ENCODE peak calls at places on chromosomes 11 and 22, in five cellular contexts. One of them, this sample, is unnamed.

GRCh38 chr11:27535103-27535502 is 28.5 kb upstream of the LIN7C start:
- DNase-seq in stimulated activated CD4-positive, alpha-beta T cell treated with anti-CD3 and anti-CD28 coated beads, TNF-alpha, amount 100 ng/mL, for 4 hours: no peak
- DNase-seq in tibial nerve: no peak
- DNase-seq in ACHN: no peak
- DNase-seq in GM03348: no peak
- DNase-seq in this sample: no peak

GRCh38 chr11:68841718-68842426 is at the start of gene CPT1A:
- DNase-seq in ACHN: peak
- DNase-seq in GM03348: peak
- DNase-seq in stimulated activated CD4-positive, alpha-beta T cell treated with anti-CD3 and anti-CD28 coated beads, TNF-alpha, amount 100 ng/mL, for 4 hours: no peak
- DNase-seq in tibial nerve: peak
- DNase-seq in this sample: peak

GRCh38 chr11:65430406-65431217 is 8.0 kb downstream of the NEAT1 start:
- DNase-seq in GM03348: no peak
- DNase-seq in stimulated activated CD4-positive, alpha-beta T cell treated with anti-CD3 and anti-CD28 coated beads, TNF-alpha, amount 100 ng/mL, for 4 hours: no peak
- DNase-seq in ACHN: peak
- DNase-seq in tibial nerve: no peak
- DNase-seq in this sample: no peak

GRCh38 chr11:75315439-75315805 is 36.0 kb downstream of the ARRB1 start:
- DNase-seq in ACHN: no peak
- DNase-seq in tibial nerve: no peak
- DNase-seq in stimulated activated CD4-positive, alpha-beta T cell treated with anti-CD3 and anti-CD28 coated beads, TNF-alpha, amount 100 ng/mL, for 4 hours: no peak
- DNase-seq in GM03348: no peak
- DNase-seq in this sample: no peak

GRCh38 chr11:74543991-74544390 is 48.4 kb upstream of the POLD3 start:
- DNase-seq in GM03348: no peak
- DNase-seq in ACHN: no peak
- DNase-seq in stimulated activated CD4-positive, alpha-beta T cell treated with anti-CD3 and anti-CD28 coated beads, TNF-alpha, amount 100 ng/mL, for 4 hours: no peak
- DNase-seq in tibial nerve: no peak
- DNase-seq in this sample: no peak

GRCh38 chr22:37684803-37685615 is 1.1 kb upstream of the NOL12 start:
- DNase-seq in stimulated activated CD4-positive, alpha-beta T cell treated with anti-CD3 and anti-CD28 coated beads, TNF-alpha, amount 100 ng/mL, for 4 hours: no peak
- DNase-seq in GM03348: no peak
- DNase-seq in ACHN: no peak
- DNase-seq in tibial nerve: no peak
- DNase-seq in this sample: no peak

GRCh38 chr11:19511413-19512183 is 201.0 kb upstream of the NAV2 start:
- DNase-seq in ACHN: no peak
- DNase-seq in stimulated activated CD4-positive, alpha-beta T cell treated with anti-CD3 and anti-CD28 coated beads, TNF-alpha, amount 100 ng/mL, for 4 hours: no peak
- DNase-seq in tibial nerve: peak
- DNase-seq in GM03348: no peak
- DNase-seq in this sample: no peak

GRCh38 chr11:89293966-89294679 is 116.4 kb downstream of the TYR start:
- DNase-seq in GM03348: peak
- DNase-seq in tibial nerve: no peak
- DNase-seq in ACHN: no peak
- DNase-seq in stimulated activated CD4-positive, alpha-beta T cell treated with anti-CD3 and anti-CD28 coated beads, TNF-alpha, amount 100 ng/mL, for 4 hours: no peak
- DNase-seq in this sample: no peak

GRCh38 chr22:42070517-42071422 is at the start of gene NAGA:
- DNase-seq in stimulated activated CD4-positive, alpha-beta T cell treated with anti-CD3 and anti-CD28 coated beads, TNF-alpha, amount 100 ng/mL, for 4 hours: peak
- DNase-seq in ACHN: peak
- DNase-seq in tibial nerve: peak
- DNase-seq in GM03348: peak
- DNase-seq in this sample: peak

GRCh38 chr22:38505595-38506117 is 455 bp downstream of the DDX17 start:
- DNase-seq in GM03348: peak
- DNase-seq in stimulated activated CD4-positive, alpha-beta T cell treated with anti-CD3 and anti-CD28 coated beads, TNF-alpha, amount 100 ng/mL, for 4 hours: peak
- DNase-seq in tibial nerve: peak
- DNase-seq in ACHN: peak
- DNase-seq in this sample: peak

GRCh38 chr11:62579252-62579651 is 5.6 kb upstream of the EEF1G start:
- DNase-seq in stimulated activated CD4-positive, alpha-beta T cell treated with anti-CD3 and anti-CD28 coated beads, TNF-alpha, amount 100 ng/mL, for 4 hours: no peak
- DNase-seq in ACHN: no peak
- DNase-seq in tibial nerve: no peak
- DNase-seq in GM03348: no peak
- DNase-seq in this sample: no peak

GRCh38 chr22:43088979-43089717 is at the start of gene TTLL1:
- DNase-seq in GM03348: peak
- DNase-seq in ACHN: peak
- DNase-seq in tibial nerve: peak
- DNase-seq in stimulated activated CD4-positive, alpha-beta T cell treated with anti-CD3 and anti-CD28 coated beads, TNF-alpha, amount 100 ng/mL, for 4 hours: peak
- DNase-seq in this sample: peak

GRCh38 chr22:37273126-37273845 is 9.0 kb upstream of the CYTH4 start:
- DNase-seq in stimulated activated CD4-positive, alpha-beta T cell treated with anti-CD3 and anti-CD28 coated beads, TNF-alpha, amount 100 ng/mL, for 4 hours: no peak
- DNase-seq in tibial nerve: no peak
- DNase-seq in GM03348: peak
- DNase-seq in ACHN: peak
- DNase-seq in this sample: no peak

GRCh38 chr22:36453266-36453607 is 28.2 kb downstream of the TXN2 start:
- DNase-seq in GM03348: no peak
- DNase-seq in tibial nerve: no peak
- DNase-seq in stimulated activated CD4-positive, alpha-beta T cell treated with anti-CD3 and anti-CD28 coated beads, TNF-alpha, amount 100 ng/mL, for 4 hours: no peak
- DNase-seq in ACHN: no peak
- DNase-seq in this sample: no peak

GRCh38 chr22:31883989-31884388 is 60.3 kb upstream of the YWHAH start:
- DNase-seq in stimulated activated CD4-positive, alpha-beta T cell treated with anti-CD3 and anti-CD28 coated beads, TNF-alpha, amount 100 ng/mL, for 4 hours: no peak
- DNase-seq in ACHN: no peak
- DNase-seq in tibial nerve: no peak
- DNase-seq in GM03348: no peak
- DNase-seq in this sample: no peak

GRCh38 chr11:102318469-102318868 is 1.2 kb downstream of the BIRC3 start:
- DNase-seq in stimulated activated CD4-positive, alpha-beta T cell treated with anti-CD3 and anti-CD28 coated beads, TNF-alpha, amount 100 ng/mL, for 4 hours: peak
- DNase-seq in GM03348: no peak
- DNase-seq in ACHN: peak
- DNase-seq in tibial nerve: no peak
- DNase-seq in this sample: peak

GRCh38 chr22:38397189-38398097 is 57.6 kb downstream of the KCNJ4 start:
- DNase-seq in stimulated activated CD4-positive, alpha-beta T cell treated with anti-CD3 and anti-CD28 coated beads, TNF-alpha, amount 100 ng/mL, for 4 hours: no peak
- DNase-seq in ACHN: peak
- DNase-seq in tibial nerve: peak
- DNase-seq in GM03348: peak
- DNase-seq in this sample: peak

GRCh38 chr22:26610072-26610958 is 7.5 kb downstream of the CRYBB1 start:
- DNase-seq in stimulated activated CD4-positive, alpha-beta T cell treated with anti-CD3 and anti-CD28 coated beads, TNF-alpha, amount 100 ng/mL, for 4 hours: peak
- DNase-seq in GM03348: peak
- DNase-seq in ACHN: peak
- DNase-seq in tibial nerve: no peak
- DNase-seq in this sample: no peak

GRCh38 chr11:69422645-69423044 is 58.8 kb upstream of the LINC01488 start:
- DNase-seq in ACHN: no peak
- DNase-seq in tibial nerve: no peak
- DNase-seq in stimulated activated CD4-positive, alpha-beta T cell treated with anti-CD3 and anti-CD28 coated beads, TNF-alpha, amount 100 ng/mL, for 4 hours: no peak
- DNase-seq in GM03348: no peak
- DNase-seq in this sample: no peak

GRCh38 chr11:65431452-65432132 is 9.0 kb downstream of the NEAT1 start:
- DNase-seq in ACHN: peak
- DNase-seq in stimulated activated CD4-positive, alpha-beta T cell treated with anti-CD3 and anti-CD28 coated beads, TNF-alpha, amount 100 ng/mL, for 4 hours: no peak
- DNase-seq in GM03348: no peak
- DNase-seq in tibial nerve: no peak
- DNase-seq in this sample: no peak

GRCh38 chr11:63764712-63765631 is 3.6 kb downstream of the ZFTA start:
- DNase-seq in ACHN: no peak
- DNase-seq in GM03348: no peak
- DNase-seq in tibial nerve: no peak
- DNase-seq in stimulated activated CD4-positive, alpha-beta T cell treated with anti-CD3 and anti-CD28 coated beads, TNF-alpha, amount 100 ng/mL, for 4 hours: no peak
- DNase-seq in this sample: no peak

GRCh38 chr11:129814244-129814992 is 1.2 kb upstream of the TMEM45B start:
- DNase-seq in ACHN: no peak
- DNase-seq in GM03348: no peak
- DNase-seq in tibial nerve: no peak
- DNase-seq in stimulated activated CD4-positive, alpha-beta T cell treated with anti-CD3 and anti-CD28 coated beads, TNF-alpha, amount 100 ng/mL, for 4 hours: peak
- DNase-seq in this sample: no peak

GRCh38 chr11:133835258-133836075 is 9.8 kb downstream of the SPATA19 start:
- DNase-seq in stimulated activated CD4-positive, alpha-beta T cell treated with anti-CD3 and anti-CD28 coated beads, TNF-alpha, amount 100 ng/mL, for 4 hours: no peak
- DNase-seq in tibial nerve: peak
- DNase-seq in ACHN: peak
- DNase-seq in GM03348: peak
- DNase-seq in this sample: peak

This sample was measured in Calu3.